ENCODE peak calls at places on chromosome 19, in six cellular contexts. One of them, this sample, is unnamed.
A peak's percentile ranks its signal among the peaks of the same experiment; 100 is the strongest.

GRCh38 chr19:39275578-39275977 is 7.4 kb downstream of the IFNL2 start:
- DNase-seq in Panc1: no peak
- DNase-seq in HepG2: no peak
- DNase-seq in GM23338: no peak
- DNase-seq in spleen: peak; percentile 12
- DNase-seq in HCT116: no peak
- DNase-seq in this sample: no peak

GRCh38 chr19:38266981-38267597 is 2.7 kb downstream of the SPINT2 start:
- DNase-seq in Panc1: no peak
- DNase-seq in HepG2: peak; percentile 39
- DNase-seq in GM23338: no peak
- DNase-seq in spleen: no peak
- DNase-seq in HCT116: peak; percentile 38
- DNase-seq in this sample: no peak

GRCh38 chr19:12272980-12273901 is 21.4 kb downstream of the ZNF44 start:
- DNase-seq in Panc1: no peak
- DNase-seq in HepG2: no peak
- DNase-seq in GM23338: no peak
- DNase-seq in spleen: no peak
- DNase-seq in HCT116: no peak
- DNase-seq in this sample: no peak

GRCh38 chr19:38209671-38210457 is 14.2 kb downstream of the DPF1 start:
- DNase-seq in Panc1: no peak
- DNase-seq in HepG2: no peak
- DNase-seq in GM23338: peak; percentile 82
- DNase-seq in spleen: no peak
- DNase-seq in HCT116: no peak
- DNase-seq in this sample: peak; percentile 30

GRCh38 chr19:4354897-4355296 is 11.5 kb downstream of the MPND start:
- DNase-seq in Panc1: no peak
- DNase-seq in HepG2: no peak
- DNase-seq in GM23338: no peak
- DNase-seq in spleen: peak; percentile 73
- DNase-seq in HCT116: no peak
- DNase-seq in this sample: no peak

GRCh38 chr19:48006762-48007161 is 12.3 kb downstream of the ELSPBP1 start:
- DNase-seq in Panc1: no peak
- DNase-seq in HepG2: peak; percentile 15
- DNase-seq in GM23338: peak; percentile 83
- DNase-seq in spleen: no peak
- DNase-seq in HCT116: peak; percentile 32
- DNase-seq in this sample: no peak

GRCh38 chr19:30512748-30513389 is 140.7 kb downstream of the ZNF536 start:
- DNase-seq in Panc1: no peak
- DNase-seq in HepG2: no peak
- DNase-seq in GM23338: no peak
- DNase-seq in spleen: no peak
- DNase-seq in HCT116: no peak
- DNase-seq in this sample: no peak

GRCh38 chr19:55345818-55346724 is 6.4 kb downstream of the KMT5C start:
- DNase-seq in Panc1: no peak
- DNase-seq in HepG2: no peak
- DNase-seq in GM23338: no peak
- DNase-seq in spleen: no peak
- DNase-seq in HCT116: no peak
- DNase-seq in this sample: no peak

GRCh38 chr19:9945319-9945966 is 9.1 kb upstream of the OLFM2 start:
- DNase-seq in Panc1: no peak
- DNase-seq in HepG2: peak; percentile 10
- DNase-seq in GM23338: peak; percentile 56
- DNase-seq in spleen: no peak
- DNase-seq in HCT116: no peak
- DNase-seq in this sample: peak; percentile 60

GRCh38 chr19:33769208-33769607 is 27.5 kb upstream of the KCTD15 start:
- DNase-seq in Panc1: no peak
- DNase-seq in HepG2: no peak
- DNase-seq in GM23338: no peak
- DNase-seq in spleen: no peak
- DNase-seq in HCT116: no peak
- DNase-seq in this sample: no peak
- TF ChIP-seq POLR2AphosphoS5 in Panc1: no peak
- TF ChIP-seq POLR2AphosphoS5 in HepG2: no peak
- TF ChIP-seq POLR2AphosphoS5 in GM23338: no peak
- TF ChIP-seq POLR2AphosphoS5 in spleen: no peak
- TF ChIP-seq POLR2AphosphoS5 in HCT116: no peak
- TF ChIP-seq POLR2AphosphoS5 in this sample: no peak

GRCh38 chr19:44719262-44719701 is 20.3 kb downstream of the CEACAM16 start:
- DNase-seq in Panc1: no peak
- DNase-seq in HepG2: no peak
- DNase-seq in GM23338: no peak
- DNase-seq in spleen: no peak
- DNase-seq in HCT116: no peak
- DNase-seq in this sample: no peak
- H3K4me1 ChIP-seq in Panc1: peaks cover 40% of the 10 kb centered on the region
- H3K4me1 ChIP-seq in HepG2: peaks cover 80% of the 10 kb centered on the region
- H3K4me1 ChIP-seq in GM23338: peaks cover 15% of the 10 kb centered on the region
- H3K4me1 ChIP-seq in spleen: peaks cover 27% of the 10 kb centered on the region
- H3K4me1 ChIP-seq in HCT116: peaks cover 38% of the 10 kb centered on the region
- H3K4me1 ChIP-seq in this sample: peaks cover 5% of the 10 kb centered on the region

DNA sequence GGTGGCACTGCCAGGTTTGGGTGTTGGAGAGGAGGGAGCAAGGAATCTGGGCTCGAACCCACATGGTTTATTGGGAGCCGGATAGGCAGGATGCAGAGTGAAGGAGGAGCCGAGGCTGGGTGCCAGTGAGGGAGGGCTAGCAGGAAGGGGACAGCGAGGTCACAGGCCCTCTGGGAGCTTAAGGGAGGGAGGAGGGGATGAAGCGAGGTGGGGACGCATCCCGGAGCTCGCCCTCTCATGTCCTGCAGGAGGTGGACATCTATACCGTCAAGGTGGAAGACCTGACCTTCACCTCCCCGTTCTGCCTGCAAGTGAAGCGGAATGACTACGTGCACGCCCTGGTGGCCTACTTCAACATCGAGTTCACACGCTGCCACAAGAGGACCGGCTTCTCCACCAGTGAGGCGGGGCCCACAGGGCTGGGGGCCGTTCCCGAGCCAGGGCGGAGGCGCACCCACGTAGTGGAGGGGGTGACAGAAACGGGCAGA is 3.5 kb upstream of the ADM5 start:
- DNase-seq in Panc1: no peak
- DNase-seq in HepG2: no peak
- DNase-seq in GM23338: no peak
- DNase-seq in spleen: peak; percentile 84
- DNase-seq in HCT116: no peak
- DNase-seq in this sample: no peak
- TF ChIP-seq POLR2AphosphoS5 in Panc1: no peak
- TF ChIP-seq POLR2AphosphoS5 in HepG2: no peak
- TF ChIP-seq POLR2AphosphoS5 in GM23338: no peak
- TF ChIP-seq POLR2AphosphoS5 in spleen: peak; percentile 80
- TF ChIP-seq POLR2AphosphoS5 in HCT116: no peak
- TF ChIP-seq POLR2AphosphoS5 in this sample: no peak

GRCh38 chr19:40747536-40747935 is 2.7 kb downstream of the ACTMAP start:
- DNase-seq in Panc1: no peak
- DNase-seq in HepG2: no peak
- DNase-seq in GM23338: no peak
- DNase-seq in spleen: no peak
- DNase-seq in HCT116: no peak
- DNase-seq in this sample: no peak

GRCh38 chr19:40754611-40755247 is 3.7 kb downstream of the SNRPA start:
- DNase-seq in Panc1: no peak
- DNase-seq in HepG2: peak; percentile 62
- DNase-seq in GM23338: no peak
- DNase-seq in spleen: no peak
- DNase-seq in HCT116: no peak
- DNase-seq in this sample: no peak

GRCh38 chr19:40750035-40750284 is 317 bp downstream of the ACTMAP start:
- DNase-seq in Panc1: no peak
- DNase-seq in HepG2: no peak
- DNase-seq in GM23338: no peak
- DNase-seq in spleen: no peak
- DNase-seq in HCT116: no peak
- DNase-seq in this sample: no peak

GRCh38 chr19:40750285-40751064 is at the start of gene ACTMAP:
- DNase-seq in Panc1: peak; percentile 97
- DNase-seq in HepG2: peak; percentile 99
- DNase-seq in GM23338: peak; percentile 100
- DNase-seq in spleen: peak; percentile 99
- DNase-seq in HCT116: peak; percentile 100
- DNase-seq in this sample: peak; percentile 100

GRCh38 chr19:40751065-40751923 is at the start of gene SNRPA:
- DNase-seq in Panc1: peak; percentile 90
- DNase-seq in HepG2: peak; percentile 97
- DNase-seq in GM23338: peak; percentile 100
- DNase-seq in spleen: peak; percentile 96
- DNase-seq in HCT116: peak; percentile 97
- DNase-seq in this sample: peak; percentile 97
- H3K4me1 ChIP-seq in Panc1: peaks cover 10% of the 10 kb centered on the region
- H3K4me1 ChIP-seq in HepG2: peaks cover 68% of the 10 kb centered on the region
- H3K4me1 ChIP-seq in GM23338: peaks cover 24% of the 10 kb centered on the region
- H3K4me1 ChIP-seq in spleen: peaks cover 43% of the 10 kb centered on the region
- H3K4me1 ChIP-seq in HCT116: peaks cover 16% of the 10 kb centered on the region
- H3K4me1 ChIP-seq in this sample: peaks cover 9% of the 10 kb centered on the region

GRCh38 chr19:6103217-6103644 is 7.1 kb downstream of the RFX2 start:
- DNase-seq in Panc1: no peak
- DNase-seq in HepG2: no peak
- DNase-seq in GM23338: no peak
- DNase-seq in spleen: no peak
- DNase-seq in HCT116: no peak
- DNase-seq in this sample: peak; percentile 84
- TF ChIP-seq POLR2AphosphoS5 in Panc1: no peak
- TF ChIP-seq POLR2AphosphoS5 in HepG2: no peak
- TF ChIP-seq POLR2AphosphoS5 in GM23338: no peak
- TF ChIP-seq POLR2AphosphoS5 in spleen: peak; percentile 29
- TF ChIP-seq POLR2AphosphoS5 in HCT116: no peak
- TF ChIP-seq POLR2AphosphoS5 in this sample: peak; percentile 81